ENCODE peak calls at places on chromosomes 4 and X, in five cellular contexts. N, U, A, P and K are unnamed samples.

GRCh38 chrX:41066391-41066790 is 18.9 kb upstream of the USP9X start:
- DNase-seq in N (no peak), U (no peak), A (no peak), P (no peak), K (no peak)

GRCh38 chr4:94634266-94634665 is 123.5 kb upstream of the BMPR1B start:
- DNase-seq in N (no peak), U (no peak), A (no peak), P (no peak), K (no peak)

GRCh38 chrX:44903842-44904530 is 31.0 kb downstream of the KDM6A start:
- DNase-seq in N (peak; percentile 49), U (no peak), A (no peak), P (no peak), K (no peak)

GRCh38 chrX:152817082-152817744 is 13.3 kb downstream of the CETN2 start:
- DNase-seq in N (peak; percentile 11), U (no peak), A (no peak), P (no peak), K (no peak)

GRCh38 chr4:145041378-145041777 is 56.6 kb downstream of the ANAPC10 start:
- DNase-seq in N (peak; percentile 66), U (no peak), A (no peak), P (peak; percentile 16), K (no peak)

GRCh38 chr4:8120518-8120917 is 38.1 kb downstream of the ABLIM2 start:
- DNase-seq in N (no peak), U (no peak), A (no peak), P (no peak), K (no peak)

GRCh38 chr4:42953316-42953715 is 60.8 kb downstream of the GRXCR1 start:
- DNase-seq in N (no peak), U (no peak), A (no peak), P (no peak), K (no peak)

GRCh38 chr4:108129226-108129625 is 39.5 kb downstream of the LEF1 start:
- DNase-seq in N (no peak), U (no peak), A (no peak), P (no peak), K (no peak)

GRCh38 chr4:38684271-38684670 is 20.3 kb downstream of the KLF3 start:
- DNase-seq in N (no peak), U (no peak), A (no peak), P (no peak), K (no peak)

GRCh38 chr4:141134586-141134985 is 1.3 kb upstream of the RNF150 start:
- DNase-seq in N (no peak), U (no peak), A (no peak), P (no peak), K (no peak)

GRCh38 chr4:141131738-141132688 is 1.3 kb downstream of the RNF150 start:
- DNase-seq in N (no peak), U (no peak), A (peak; percentile 38), P (no peak), K (no peak)

GRCh38 chr4:141132689-141133145 is 552 bp downstream of the RNF150 start:
- DNase-seq in N (no peak), U (no peak), A (peak; percentile 46), P (no peak), K (no peak)

GRCh38 chr4:141133146-141134006 is at the start of gene RNF150:
- DNase-seq in N (peak; percentile 2), U (no peak), A (peak; percentile 88), P (peak; percentile 50), K (no peak)

GRCh38 chr4:141134051-141134450 is 782 bp upstream of the RNF150 start:
- DNase-seq in N (no peak), U (no peak), A (no peak), P (no peak), K (no peak)
- TF ChIP-seq CTCF in N (no peak), U (no peak), A (no peak), P (no peak), K (no peak)

DNA sequence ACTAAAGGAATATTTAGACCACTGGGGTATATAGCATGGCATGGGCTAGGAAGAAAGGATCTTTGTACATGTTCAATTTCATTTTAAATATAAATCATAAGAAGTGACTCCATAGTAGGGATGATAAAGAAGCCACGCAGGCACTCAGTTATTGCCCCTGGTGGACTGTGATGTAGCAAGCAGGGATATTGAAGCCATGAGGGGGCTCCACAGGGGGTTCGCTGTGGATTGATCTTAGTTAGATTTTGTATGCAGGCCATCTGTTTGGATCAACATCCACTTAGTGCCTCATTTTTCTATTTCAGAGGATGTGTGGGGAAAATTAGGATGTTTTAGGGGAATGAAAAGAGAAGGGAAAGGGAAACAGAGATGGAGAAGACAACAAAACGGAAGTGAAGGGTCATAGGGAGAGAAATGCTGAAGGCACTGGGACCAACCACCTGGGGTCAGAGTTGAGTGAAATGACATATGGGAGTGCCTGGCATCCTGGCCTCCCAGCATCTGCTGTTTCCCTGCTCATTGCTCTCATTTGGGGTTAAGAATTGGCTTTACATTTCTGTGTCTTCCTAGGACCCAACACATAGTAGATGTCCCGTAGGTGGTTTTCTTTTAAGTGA is 11.2 kb upstream of the FREM3 start:
- DNase-seq in N (no peak), U (no peak), A (peak; percentile 54), P (no peak), K (no peak)
- TF ChIP-seq CTCF in N (no peak), U (peak; percentile 32), A (peak; percentile 63), P (no peak), K (no peak)

DNA sequence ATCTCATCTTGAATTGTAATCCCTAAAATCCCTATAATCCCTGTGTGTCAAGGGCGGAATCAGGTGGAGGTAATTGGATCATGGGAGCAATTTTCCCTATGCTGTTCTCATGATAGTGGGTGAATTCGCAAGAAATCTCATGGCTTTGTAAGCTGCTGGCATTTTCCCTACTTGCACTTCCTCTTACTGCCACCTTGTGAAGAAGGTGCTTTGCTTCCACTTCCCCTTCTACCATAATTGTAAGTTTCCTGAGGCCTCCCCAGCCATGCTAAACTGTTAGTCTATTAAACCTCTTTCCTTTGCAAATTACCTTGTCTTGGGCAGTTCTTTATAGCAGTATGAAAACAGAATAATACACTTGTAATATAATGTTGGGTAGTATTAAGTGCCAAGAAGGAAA is 1087.4 kb upstream of the SLIT2 start:
- DNase-seq in N (peak; percentile 65), U (no peak), A (no peak), P (no peak), K (no peak)
- TF ChIP-seq CTCF in N (peak; percentile 51), U (no peak), A (no peak), P (no peak), K (no peak)

GRCh38 chrX:107676559-107677378 is 48.5 kb downstream of the PRPS1 start:
- DNase-seq in N (peak; percentile 54), U (peak; percentile 78), A (no peak), P (peak; percentile 74), K (peak; percentile 59)
- TF ChIP-seq CTCF in N (no peak), U (no peak), A (no peak), P (no peak), K (no peak)

GRCh38 chr4:40299704-40300336 is 35.3 kb upstream of the CHRNA9 start:
- DNase-seq in N (peak; percentile 63), U (no peak), A (no peak), P (no peak), K (no peak)
- TF ChIP-seq CTCF in N (peak; percentile 58), U (no peak), A (no peak), P (no peak), K (no peak)